ENCODE peak calls at places on chromosomes 1 and 21, in six cellular contexts. X, T, B, K, P and J are unnamed samples.

GRCh38 chr21:41601573-41602371 is 93.8 kb upstream of the TMPRSS2 start:
- DNase-seq in K (no peak), B (no peak), P (peak; percentile 32), T (peak; percentile 42), X (peak; percentile 70), J (peak; percentile 23)

GRCh38 chr1:30376054-30376453 is 347.3 kb downstream of the MATN1 start:
- DNase-seq in T (no peak), P (peak; percentile 23), X (peak; percentile 41), K (no peak), B (no peak), J (no peak)

GRCh38 chr1:171468120-171468790 is 17.1 kb upstream of the PRRC2C start:
- DNase-seq in X (no peak), B (no peak), T (peak; percentile 63), P (no peak), K (no peak), J (peak; percentile 94)

GRCh38 chr1:182955596-182956588 is 2.9 kb upstream of the SHCBP1L start:
- DNase-seq in P (no peak), T (peak; percentile 96), B (no peak), X (no peak), K (no peak), J (peak; percentile 25)

GRCh38 chr1:240608707-240609106 is 3.2 kb downstream of the GREM2 start:
- DNase-seq in P (no peak), T (no peak), B (no peak), X (no peak), K (no peak), J (no peak)

GRCh38 chr1:218463194-218464156 is 118.3 kb downstream of the TGFB2 start:
- DNase-seq in T (peak; percentile 84), X (no peak), B (peak; percentile 61), P (peak; percentile 80), K (no peak), J (peak; percentile 38)

GRCh38 chr1:104624538-104624937 is 874.8 kb downstream of the AMY1C start:
- DNase-seq in B (no peak), K (no peak), P (no peak), T (no peak), X (no peak), J (no peak)

GRCh38 chr1:3477241-3478109 is 23.0 kb downstream of the ARHGEF16 start:
- DNase-seq in P (no peak), T (no peak), K (no peak), B (no peak), X (no peak), J (no peak)

GRCh38 chr21:42527489-42528158 is 14.0 kb downstream of the SLC37A1 start:
- DNase-seq in T (no peak), B (no peak), P (no peak), K (no peak), X (no peak), J (no peak)

GRCh38 chr21:45187646-45188045 is 100.0 kb downstream of the POFUT2 start:
- DNase-seq in T (no peak), K (no peak), B (no peak), X (no peak), P (no peak), J (peak; percentile 4)

GRCh38 chr1:155961937-155962336 is 16.4 kb downstream of the ARHGEF2 start:
- DNase-seq in P (peak; percentile 97), B (peak; percentile 65), T (peak; percentile 98), K (no peak), X (no peak), J (peak; percentile 98)

GRCh38 chr1:180912211-180912800 is 391 bp upstream of the KIAA1614 start:
- DNase-seq in K (no peak), B (no peak), T (peak; percentile 57), X (peak; percentile 56), P (peak; percentile 68), J (peak; percentile 28)

GRCh38 chr1:243316366-243316989 is 60.6 kb downstream of the SDCCAG8 start:
- DNase-seq in B (no peak), X (no peak), K (no peak), P (no peak), T (no peak), J (no peak)

GRCh38 chr1:21927531-21928237 is 9.4 kb downstream of the HSPG2 start:
- DNase-seq in P (peak; percentile 87), B (peak; percentile 85), X (no peak), T (no peak), K (peak; percentile 95), J (no peak)

GRCh38 chr1:220874201-220874655 is 5.0 kb upstream of the HLX start:
- DNase-seq in P (no peak), K (no peak), B (no peak), X (no peak), T (no peak), J (no peak)

GRCh38 chr1:226547754-226548191 is 791 bp upstream of the STUM start:
- DNase-seq in T (peak; percentile 84), B (peak; percentile 77), K (no peak), P (peak; percentile 90), X (peak; percentile 85), J (peak; percentile 55)

GRCh38 chr1:6450005-6450450 is 15.9 kb downstream of the TNFRSF25 start:
- DNase-seq in T (no peak), P (no peak), X (no peak), B (no peak), K (no peak), J (no peak)

GRCh38 chr1:10896673-10897072 is 100.2 kb upstream of the CASZ1 start:
- DNase-seq in B (no peak), T (no peak), P (no peak), X (no peak), K (no peak), J (no peak)
- H3K4me1 ChIP-seq in B (no peaks in the 10 kb centered on the region), T (no peaks in the 10 kb centered on the region), P (no peaks in the 10 kb centered on the region), X (peaks cover 8% of the 10 kb centered on the region), K (no peaks in the 10 kb centered on the region), J (peaks cover 21% of the 10 kb centered on the region)

GRCh38 chr1:163440090-163440489 is 118.3 kb downstream of the NUF2 start:
- DNase-seq in B (peak; percentile 28), P (no peak), X (no peak), T (no peak), K (peak; percentile 91), J (no peak)

GRCh38 chr1:163442940-163443339 is 121.2 kb downstream of the NUF2 start:
- DNase-seq in K (no peak), B (no peak), T (no peak), P (no peak), X (no peak), J (no peak)

GRCh38 chr1:163436133-163436532 is 114.4 kb downstream of the NUF2 start:
- DNase-seq in T (no peak), K (peak; percentile 34), P (no peak), B (no peak), X (no peak), J (no peak)

GRCh38 chr1:163442214-163442765 is 120.5 kb downstream of the NUF2 start:
- DNase-seq in K (no peak), B (no peak), T (no peak), X (no peak), P (no peak), J (no peak)

GRCh38 chr1:163439506-163439905 is 117.8 kb downstream of the NUF2 start:
- DNase-seq in P (no peak), T (no peak), K (peak; percentile 77), B (no peak), X (no peak), J (no peak)
- TF ChIP-seq CTCF in P (no peak), T (no peak), K (no peak), B (no peak), X (no peak), J (no peak)

GRCh38 chr1:8464377-8464776 is 146.5 kb downstream of the SLC45A1 start:
- DNase-seq in X (peak; percentile 77), B (no peak), K (no peak), P (no peak), T (no peak), J (no peak)
- H3K4me1 ChIP-seq in X (peaks cover 73% of the 10 kb centered on the region), B (peaks cover 66% of the 10 kb centered on the region), K (peaks cover 73% of the 10 kb centered on the region), P (peaks cover 21% of the 10 kb centered on the region), T (peaks cover 21% of the 10 kb centered on the region), J (peaks cover 5% of the 10 kb centered on the region)

DNA sequence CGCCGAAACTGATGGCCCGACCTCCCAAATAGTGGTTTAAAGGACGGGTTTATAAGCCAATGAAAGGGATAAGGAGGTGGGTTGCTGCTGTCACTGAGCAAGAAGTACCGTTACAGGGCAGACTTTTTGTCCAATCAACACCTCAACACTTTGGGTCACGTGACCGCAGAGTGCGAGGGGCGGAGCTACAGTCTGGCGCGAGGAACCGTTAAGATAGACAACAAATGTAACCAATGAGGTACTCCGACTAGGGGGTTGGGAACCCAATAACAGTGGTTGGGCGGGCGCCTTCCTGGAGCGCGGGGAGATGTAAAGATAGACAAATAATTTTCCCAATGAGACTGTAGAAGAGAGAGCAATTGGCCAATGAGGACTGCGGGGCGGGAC is at the start of gene RBM15:
- DNase-seq in B (peak; percentile 97), X (peak; percentile 98), K (peak; percentile 100), T (no peak), P (peak; percentile 100), J (peak; percentile 100)
- TF ChIP-seq CTCF in B (no peak), X (no peak), K (no peak), T (no peak), P (no peak), J (no peak)

DNA sequence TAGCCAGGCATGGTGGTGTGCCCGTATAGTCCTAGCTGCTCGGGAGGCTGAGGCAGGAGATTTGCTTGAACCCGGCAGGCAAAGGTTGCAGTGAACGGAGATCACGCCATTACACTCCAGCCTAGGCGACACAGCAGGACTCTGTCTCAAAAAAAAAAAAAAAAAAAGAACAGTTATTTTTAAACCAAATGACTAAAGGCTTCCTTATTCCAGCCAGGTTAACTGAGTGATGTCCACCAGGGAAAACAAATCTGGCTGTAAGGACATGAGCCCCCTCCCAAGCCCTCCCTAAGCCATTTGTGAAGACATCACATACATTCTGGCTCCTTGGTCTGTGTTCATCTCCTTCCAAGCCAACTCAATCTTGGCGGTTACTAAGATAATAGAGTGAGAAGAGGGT is 8.2 kb downstream of the TMCC2 start:
- DNase-seq in X (no peak), T (no peak), P (no peak), B (no peak), K (no peak), J (no peak)
- H3K4me1 ChIP-seq in X (peaks cover 34% of the 10 kb centered on the region), T (peaks cover 2% of the 10 kb centered on the region), P (peaks cover 7% of the 10 kb centered on the region), B (peaks cover 28% of the 10 kb centered on the region), K (peaks cover 23% of the 10 kb centered on the region), J (no peaks in the 10 kb centered on the region)